ENCODE peak calls at places on chromosomes 11 and 22, in five cellular contexts. I is gastrocnemius medialis, Y is cardiac muscle cell, U is PC-3, G is right lobe of liver. V is an unnamed sample. For H3K4me1 and H3K36me3, the result is how much of the 10 kb centered on the place peaks cover.

GRCh38 chr11:45847908-45848316 is 637 bp downstream of the CRY2 start:
- DNase-seq in U (peak), I (peak), G (peak), Y (peak), V (peak)

GRCh38 chr22:43848366-43849171 is 13.7 kb downstream of the SULT4A1 start:
- DNase-seq in U (peak), G (peak), I (peak), Y (peak), V (no peak)

GRCh38 chr11:2929511-2929879 is 275 bp upstream of the PHLDA2 start:
- DNase-seq in Y (peak), G (peak), I (no peak), U (peak), V (peak)

GRCh38 chr11:82980292-82980691 is 78.8 kb downstream of the DDIAS start:
- DNase-seq in I (no peak), U (peak), G (no peak), Y (peak), V (no peak)

GRCh38 chr22:32237905-32238304 is 17.2 kb downstream of the SLC5A4 start:
- DNase-seq in I (no peak), G (no peak), Y (no peak), U (no peak), V (no peak)

GRCh38 chr11:75867778-75868374 is 52.9 kb downstream of the UVRAG start:
- DNase-seq in Y (peak), I (no peak), G (no peak), U (peak), V (no peak)

GRCh38 chr11:126772267-126772666 is 228.3 kb downstream of the KIRREL3 start:
- DNase-seq in I (no peak), Y (no peak), G (no peak), U (no peak), V (no peak)

GRCh38 chr11:13664351-13664750 is 4.1 kb upstream of the FAR1 start:
- DNase-seq in U (no peak), Y (no peak), I (no peak), G (no peak), V (no peak)

GRCh38 chr22:42717197-42717967 is 3.3 kb downstream of the A4GALT start:
- DNase-seq in Y (peak), G (no peak), I (no peak), U (no peak), V (no peak)

GRCh38 chr22:42303304-42304020 is 33.0 kb upstream of the TCF20 start:
- DNase-seq in G (no peak), U (no peak), I (no peak), Y (no peak), V (no peak)

GRCh38 chr11:58923300-58923788 is 15.9 kb upstream of the GLYATL1 start:
- DNase-seq in U (peak), I (no peak), Y (peak), G (no peak), V (no peak)

GRCh38 chr11:66004186-66004585 is 1.9 kb downstream of the BANF1 start:
- DNase-seq in G (no peak), Y (no peak), U (no peak), I (no peak), V (no peak)

GRCh38 chr22:50301581-50301991 is 5.9 kb downstream of the PLXNB2 start:
- DNase-seq in I (no peak), U (no peak), Y (peak), G (no peak), V (no peak)
- H3K4me1 ChIP-seq in I (under half), U (under half), Y (half or more), G (under half), V (under half)

DNA sequence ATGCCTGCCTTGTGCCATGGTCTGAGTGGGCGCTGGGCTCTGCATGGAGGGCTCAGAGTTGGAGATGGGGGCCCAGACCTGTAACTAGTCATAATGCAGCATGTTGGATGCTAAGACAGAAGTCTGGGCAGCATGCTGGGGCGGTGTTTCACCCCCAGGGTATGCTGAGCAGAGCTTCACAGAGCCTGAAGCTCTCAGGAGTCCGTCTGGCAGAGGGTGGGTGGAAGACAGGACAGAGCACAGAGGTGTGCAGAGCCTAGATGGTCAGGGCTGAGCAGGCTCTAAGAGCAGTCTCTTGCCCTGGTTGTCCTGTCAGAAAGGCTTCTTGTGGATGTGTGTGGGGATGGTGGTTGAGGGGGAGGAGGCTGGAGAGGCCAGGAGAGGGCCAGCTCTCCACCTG is 7.2 kb downstream of the TAF6L start:
- DNase-seq in I (no peak), G (no peak), Y (no peak), U (no peak), V (no peak)
- H3K36me3 ChIP-seq in I (under half), G (under half), Y (under half), U (under half), V (half or more)

DNA sequence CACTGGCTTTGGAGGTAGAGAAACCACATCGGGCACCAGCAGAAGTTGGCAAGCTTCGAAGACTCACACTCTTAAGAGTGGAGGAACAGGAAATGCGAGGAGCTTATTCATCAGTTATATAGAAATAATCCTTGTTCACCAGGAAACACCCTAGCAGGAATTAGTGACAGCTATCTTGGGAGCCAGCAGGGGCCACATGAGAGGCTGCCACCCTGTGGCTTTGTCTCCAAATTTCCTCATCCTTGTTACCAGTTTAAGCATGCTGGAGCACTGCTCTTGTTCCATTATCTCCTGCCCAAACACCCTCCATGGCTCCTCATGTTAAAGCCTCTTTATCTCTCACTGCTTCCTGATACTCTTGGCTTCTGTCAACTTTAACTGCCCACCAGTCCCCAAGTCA is 131.0 kb downstream of the PLEKHA7 start:
- DNase-seq in I (peak), Y (no peak), G (no peak), U (peak), V (no peak)
- TF ChIP-seq CTCF in I (no peak), Y (peak), G (peak), U (peak), V (no peak)

DNA sequence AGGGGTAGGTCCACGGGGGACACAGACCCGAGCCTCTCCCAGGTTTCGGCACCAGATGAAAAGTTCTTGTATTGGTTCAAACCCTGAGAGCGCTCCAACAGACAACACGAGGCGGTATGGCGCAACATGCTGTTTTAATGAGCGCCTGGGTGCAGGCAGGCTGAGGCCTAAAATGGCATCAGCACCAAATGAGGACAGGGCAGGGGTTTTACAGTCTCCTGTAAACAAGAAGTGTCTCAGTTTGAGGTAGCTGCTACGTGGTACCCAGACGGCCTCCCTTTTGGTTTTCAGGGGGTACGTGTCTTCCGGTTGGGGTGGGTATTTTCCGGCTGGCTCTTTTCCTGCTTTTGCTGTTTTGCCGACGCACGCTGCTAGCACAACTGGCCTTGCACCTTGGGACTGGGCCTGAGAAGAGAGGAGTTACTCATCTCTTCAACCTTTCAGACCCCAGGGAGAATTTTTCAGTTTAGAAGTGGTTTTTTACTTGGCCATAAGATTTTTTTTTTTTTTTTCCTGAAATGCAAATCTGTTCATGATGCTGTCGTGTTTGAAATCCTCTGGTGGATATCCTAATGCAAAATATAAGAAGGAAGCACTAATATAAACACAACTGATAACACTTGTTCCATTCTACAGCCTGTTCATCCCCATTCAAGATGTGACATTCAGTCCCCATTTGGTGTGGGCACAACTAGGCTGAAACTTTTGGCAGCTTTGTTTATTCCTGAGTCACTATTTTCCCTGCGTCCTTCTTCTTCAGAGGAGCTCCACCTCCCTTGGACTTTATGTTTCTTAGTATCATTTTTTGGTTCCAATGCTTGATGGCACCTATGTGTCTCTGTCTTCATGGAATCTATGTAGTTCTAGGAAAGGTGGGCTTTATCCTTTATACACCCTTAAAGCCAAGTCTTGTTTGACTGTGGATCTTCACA is 6.5 kb downstream of the PPFIBP2 start:
- DNase-seq in G (no peak), Y (no peak), I (no peak), U (no peak), V (no peak)
- H3K4me1 ChIP-seq in G (under half), Y (under half), I (half or more), U (under half), V (under half)

GRCh38 chr22:26489447-26490036 is 5.9 kb downstream of the SRRD start:
- DNase-seq in U (no peak), Y (no peak), G (no peak), I (no peak), V (no peak)
- H3K36me3 ChIP-seq in U (under half), Y (half or more), G (under half), I (under half), V (under half)

GRCh38 chr22:46777609-46777970 is 15.1 kb downstream of the TBC1D22A start:
- DNase-seq in U (no peak), Y (no peak), I (peak), G (no peak), V (peak)

GRCh38 chr22:46781291-46781690 is 18.8 kb downstream of the TBC1D22A start:
- DNase-seq in G (no peak), I (no peak), Y (no peak), U (no peak), V (peak)

GRCh38 chr22:46780453-46780852 is 18.0 kb downstream of the TBC1D22A start:
- DNase-seq in Y (no peak), G (no peak), U (no peak), I (no peak), V (no peak)

GRCh38 chr22:46779023-46779422 is 16.6 kb downstream of the TBC1D22A start:
- DNase-seq in Y (no peak), U (no peak), I (no peak), G (no peak), V (no peak)

DNA sequence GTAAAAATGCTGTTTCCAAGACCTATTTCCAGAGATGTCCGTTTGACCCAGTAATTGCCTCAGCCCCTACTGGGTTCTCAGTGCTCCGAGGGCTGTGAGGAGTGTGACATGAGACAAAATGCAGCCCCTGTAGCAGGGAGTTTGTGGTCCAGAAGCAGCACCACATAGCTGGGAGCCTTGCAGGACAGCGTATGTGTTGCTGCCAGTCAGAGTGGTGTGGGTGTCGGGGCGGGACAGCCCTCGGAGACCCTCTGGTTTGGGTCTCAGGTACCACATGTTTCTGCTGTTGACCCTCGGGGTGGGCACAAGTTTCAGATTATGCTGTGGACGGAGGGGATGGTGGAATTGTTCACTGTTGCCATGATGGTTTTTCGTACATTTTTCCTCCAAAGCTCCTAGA is 17.2 kb downstream of the TBC1D22A start:
- DNase-seq in G (no peak), U (no peak), I (no peak), Y (no peak), V (no peak)
- TF ChIP-seq CTCF in G (no peak), U (no peak), I (no peak), Y (no peak), V (no peak)

DNA sequence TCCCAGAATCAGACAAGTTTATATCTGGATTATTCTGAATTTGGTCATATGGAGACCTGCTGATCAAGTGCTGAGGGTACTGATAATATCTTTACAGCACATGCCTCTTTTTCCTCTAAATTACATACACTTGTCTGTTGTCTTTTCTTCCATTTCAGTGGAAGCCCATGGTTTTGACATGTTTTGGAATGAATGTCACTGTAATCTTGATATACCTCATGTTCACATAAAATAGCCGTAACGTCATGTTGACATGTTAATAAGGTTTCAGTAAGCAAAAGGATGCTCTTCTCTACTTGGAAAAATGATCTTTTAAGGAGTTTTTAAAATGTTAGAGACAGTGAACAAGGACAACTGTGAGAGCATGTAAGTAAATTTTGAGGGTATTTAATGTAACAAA is 55.9 kb downstream of the YAP1 start:
- DNase-seq in U (no peak), I (no peak), Y (no peak), G (no peak), V (no peak)
- H3K4me1 ChIP-seq in U (under half), I (under half), Y (under half), G (under half), V (under half)

DNA sequence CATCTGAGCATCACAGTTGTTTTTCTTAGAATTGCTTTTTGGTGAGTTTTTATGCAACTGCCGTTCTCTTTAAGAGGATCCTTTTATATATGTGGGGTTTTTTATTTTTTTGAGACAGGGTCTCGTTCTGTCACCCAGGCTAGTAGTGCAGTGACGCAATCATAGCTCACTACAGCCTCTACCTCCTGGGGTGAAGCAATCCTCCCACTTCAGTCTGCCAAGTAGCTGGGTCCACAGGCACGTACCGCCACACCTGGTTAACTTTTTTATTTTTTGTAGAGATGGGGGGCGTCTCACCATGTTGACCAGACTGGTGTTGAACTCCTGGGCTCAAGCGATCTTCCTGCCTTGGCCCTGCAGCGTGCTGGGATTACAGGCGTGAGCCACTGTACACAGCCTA is 16.6 kb downstream of the NUP50 start:
- DNase-seq in G (no peak), U (no peak), Y (no peak), I (no peak), V (no peak)
- H3K36me3 ChIP-seq in G (under half), U (under half), Y (under half), I (under half), V (half or more)

GRCh38 chr11:116835791-116836647 is 1.4 kb downstream of the APOA1 start:
- DNase-seq in U (peak), G (peak), I (peak), Y (peak), V (peak)

GRCh38 chr11:116835042-116835772 is 2.2 kb downstream of the APOA1 start:
- DNase-seq in Y (no peak), I (no peak), G (peak), U (no peak), V (no peak)

GRCh38 chr11:116838321-116839084 is 1.1 kb upstream of the APOA1 start:
- DNase-seq in G (no peak), I (no peak), Y (no peak), U (no peak), V (no peak)

GRCh38 chr11:116837231-116838091 is at the start of gene APOA1:
- DNase-seq in U (no peak), I (no peak), G (peak), Y (peak), V (no peak)

DNA sequence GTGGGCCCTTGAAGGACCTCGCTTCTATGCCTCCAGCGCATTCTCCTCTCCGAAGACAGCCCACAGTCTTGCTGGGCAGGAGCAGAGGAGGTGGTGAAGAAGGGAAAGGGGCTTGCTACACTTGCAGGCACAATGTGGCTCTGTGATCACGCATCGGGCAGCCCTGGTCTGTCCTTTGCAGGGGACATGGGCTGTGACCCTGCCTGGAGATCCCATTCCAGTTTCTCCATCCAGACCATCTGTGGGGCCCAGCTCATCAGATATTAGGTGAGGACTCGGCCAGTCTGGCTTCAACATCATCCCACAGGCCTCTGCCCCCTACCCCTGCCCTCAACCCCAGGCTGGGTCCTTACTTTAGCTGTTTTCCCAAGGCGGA is 786 bp downstream of the APOA1 start:
- DNase-seq in Y (no peak), U (no peak), G (no peak), I (no peak), V (no peak)
- TF ChIP-seq CTCF in Y (no peak), U (no peak), G (no peak), I (no peak), V (no peak)

DNA sequence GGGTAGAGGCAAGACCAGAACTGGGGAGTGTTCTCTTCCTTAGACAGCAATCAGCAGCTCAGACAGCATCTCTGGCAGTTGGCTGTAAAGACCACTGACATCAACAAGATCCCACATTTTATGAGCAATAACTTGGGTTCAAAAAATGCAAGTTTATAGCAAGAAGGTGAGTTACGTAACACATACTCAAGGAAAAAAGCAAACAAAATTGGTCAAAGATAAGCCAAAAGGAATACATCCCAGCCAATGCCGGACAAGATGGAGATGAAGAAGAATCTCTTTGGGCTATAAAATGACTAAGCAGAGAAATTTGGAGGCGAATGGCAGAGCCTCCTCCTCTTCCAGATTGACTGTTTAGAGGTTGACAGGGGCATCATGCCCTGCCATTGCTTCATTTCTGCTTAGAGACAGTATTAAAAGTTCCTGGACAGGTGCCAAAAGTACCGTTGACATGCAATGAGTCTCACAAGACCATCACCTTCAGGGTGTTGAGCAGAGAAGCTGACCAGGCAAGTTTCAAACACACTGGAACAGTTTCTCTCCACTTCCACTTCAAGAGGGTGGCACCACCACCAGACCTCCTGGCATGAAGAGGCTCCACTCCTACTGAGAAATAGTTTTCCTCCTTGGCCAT is 55.9 kb downstream of the ENDOD1 start:
- DNase-seq in U (no peak), Y (no peak), I (no peak), G (no peak), V (no peak)
- H3K4me1 ChIP-seq in U (under half), Y (under half), I (under half), G (under half), V (under half)

V was measured in tibial artery.